ENCODE peak calls at places on chromosomes 4 and X, in six cellular contexts. R is hypothalamus; T is stimulated activated CD8-positive, alpha-beta memory T cell treated with anti-CD3 and anti-CD28 coated beads, Interleukin-2, amount 100 ng/mL, for 1 hour; M is kidney tubule cell; L is activated CD4-positive, CD25-positive, alpha-beta regulatory T cell; U is stimulated activated CD4-positive, alpha-beta T cell treated with anti-CD3 and anti-CD28 coated beads, TNF-alpha, amount 100 ng/mL, for 1 hour. H is an unnamed sample.

GRCh38 chr4:177809786-177810185 is 367.5 kb upstream of the AGA start:
- DNase-seq in M (no peak), T (no peak), R (no peak), L (no peak), U (no peak), H (no peak)

GRCh38 chr4:143397887-143398286 is 61.2 kb downstream of the GAB1 start:
- DNase-seq in M (no peak), L (no peak), T (no peak), R (no peak), U (no peak), H (no peak)

GRCh38 chr4:2095236-2096072 is 36.3 kb downstream of the NAT8L start:
- DNase-seq in T (no peak), R (no peak), U (no peak), L (no peak), M (peak), H (no peak)

GRCh38 chr4:182010876-182011275 is 232.3 kb upstream of the TENM3 start:
- DNase-seq in T (no peak), L (no peak), R (no peak), U (no peak), M (no peak), H (no peak)

GRCh38 chr4:114296126-114296525 is 302.5 kb upstream of the UGT8 start:
- DNase-seq in T (no peak), L (no peak), M (no peak), U (no peak), R (no peak), H (no peak)

GRCh38 chr4:11106769-11107168 is 321.9 kb downstream of the HS3ST1 start:
- DNase-seq in L (no peak), M (no peak), U (no peak), R (no peak), T (no peak), H (no peak)

GRCh38 chr4:152819026-152819645 is 39.4 kb downstream of the ARFIP1 start:
- DNase-seq in M (no peak), U (no peak), L (no peak), T (no peak), R (no peak), H (no peak)

GRCh38 chr4:151804821-151805220 is 44.0 kb upstream of the GATB start:
- DNase-seq in U (no peak), T (no peak), R (no peak), L (no peak), M (peak), H (no peak)

GRCh38 chr4:174318829-174319764 is 35.4 kb downstream of the CEP44 start:
- DNase-seq in M (peak), L (no peak), T (no peak), R (no peak), U (no peak), H (peak)

GRCh38 chr4:153518001-153518400 is 51.8 kb downstream of the TMEM131L start:
- DNase-seq in M (no peak), R (no peak), U (no peak), L (no peak), T (no peak), H (no peak)

GRCh38 chrX:88655460-88655859 is 91.6 kb upstream of the CPXCR1 start:
- DNase-seq in U (no peak), T (no peak), L (no peak), R (no peak), M (no peak), H (no peak)

GRCh38 chr4:169899295-169899694 is 126.9 kb downstream of the MFAP3L start:
- DNase-seq in R (no peak), M (peak), U (no peak), L (no peak), T (no peak), H (no peak)

GRCh38 chrX:136130931-136131843 is 16.1 kb upstream of the FHL1 start:
- DNase-seq in M (peak), R (no peak), U (no peak), T (no peak), L (no peak), H (no peak)

GRCh38 chrX:13697440-13697839 is 8.5 kb downstream of the RAB9A start:
- DNase-seq in M (no peak), U (no peak), L (no peak), T (no peak), R (no peak), H (no peak)

GRCh38 chrX:140157143-140157542 is 191.8 kb upstream of the CXorf66 start:
- DNase-seq in R (no peak), L (no peak), U (no peak), T (no peak), M (no peak), H (no peak)

GRCh38 chrX:130994671-130995070 is 63.5 kb upstream of the ARHGAP36 start:
- DNase-seq in R (no peak), T (no peak), L (no peak), M (peak), U (no peak), H (no peak)

GRCh38 chr4:57104706-57105560 is 5.3 kb downstream of the IGFBP7 start:
- DNase-seq in L (no peak), U (no peak), M (peak), R (no peak), T (no peak), H (no peak)

GRCh38 chr4:141290771-141291170 is 70.1 kb downstream of the ZNF330 start:
- DNase-seq in R (no peak), T (no peak), M (no peak), L (no peak), U (no peak), H (no peak)

GRCh38 chr4:155629183-155629825 is 37.3 kb upstream of the GUCY1A1 start:
- DNase-seq in M (peak), R (no peak), U (no peak), T (no peak), L (no peak), H (no peak)

GRCh38 chrX:101450951-101451350 is 34.3 kb upstream of the ARMCX4 start:
- DNase-seq in T (no peak), M (peak), R (peak), U (no peak), L (no peak), H (no peak)

GRCh38 chr4:156976147-156976546 is 4.5 kb upstream of the PDGFC start:
- DNase-seq in T (no peak), U (no peak), R (no peak), L (no peak), M (peak), H (no peak)

GRCh38 chr4:164956766-164957643 is 20.5 kb downstream of the TRIM61 start:
- DNase-seq in U (peak), L (peak), R (peak), T (peak), M (peak), H (peak)

GRCh38 chr4:113967687-113968086 is 11.8 kb downstream of the ARSJ start:
- DNase-seq in M (no peak), T (no peak), L (no peak), U (no peak), R (no peak), H (no peak)

GRCh38 chr4:8009097-8009496 is 69.4 kb upstream of the AFAP1 start:
- DNase-seq in L (no peak), M (no peak), U (no peak), R (no peak), T (no peak), H (no peak)

H was measured in memory B cell.